ENCODE peak calls at places on chromosome X, in five cellular contexts. One of them, this sample, is unnamed.

GRCh38 chrX:72306085-72306801 is 529 bp upstream of the CITED1 start:
- DNase-seq in GM04504: no peak
- DNase-seq in adrenal gland: no peak
- DNase-seq in activated T-helper 9 cell treated with anti-CD3 and anti-CD28 coated beads, Interleukin-2, amount 50 U/mL, for 16 hours: no peak
- DNase-seq in CD8-positive, alpha-beta memory T cell: no peak
- DNase-seq in this sample: no peak

GRCh38 chrX:119502727-119503483 is 34.7 kb downstream of the SLC25A5 start:
- DNase-seq in GM04504: no peak
- DNase-seq in adrenal gland: no peak
- DNase-seq in activated T-helper 9 cell treated with anti-CD3 and anti-CD28 coated beads, Interleukin-2, amount 50 U/mL, for 16 hours: no peak
- DNase-seq in CD8-positive, alpha-beta memory T cell: peak
- DNase-seq in this sample: no peak

GRCh38 chrX:24231169-24231568 is 81.6 kb downstream of the ZFX start:
- DNase-seq in GM04504: peak
- DNase-seq in adrenal gland: peak
- DNase-seq in activated T-helper 9 cell treated with anti-CD3 and anti-CD28 coated beads, Interleukin-2, amount 50 U/mL, for 16 hours: no peak
- DNase-seq in CD8-positive, alpha-beta memory T cell: no peak
- DNase-seq in this sample: no peak

GRCh38 chrX:13346646-13347045 is 26.8 kb upstream of the ATXN3L start:
- DNase-seq in GM04504: no peak
- DNase-seq in adrenal gland: no peak
- DNase-seq in activated T-helper 9 cell treated with anti-CD3 and anti-CD28 coated beads, Interleukin-2, amount 50 U/mL, for 16 hours: no peak
- DNase-seq in CD8-positive, alpha-beta memory T cell: no peak
- DNase-seq in this sample: no peak

GRCh38 chrX:45592067-45592466 is 391.4 kb upstream of the DIPK2B start:
- DNase-seq in GM04504: no peak
- DNase-seq in adrenal gland: peak
- DNase-seq in activated T-helper 9 cell treated with anti-CD3 and anti-CD28 coated beads, Interleukin-2, amount 50 U/mL, for 16 hours: no peak
- DNase-seq in CD8-positive, alpha-beta memory T cell: no peak
- DNase-seq in this sample: no peak

GRCh38 chrX:47878198-47878597 is 41.5 kb downstream of the ZNF81 start:
- DNase-seq in GM04504: no peak
- DNase-seq in adrenal gland: no peak
- DNase-seq in activated T-helper 9 cell treated with anti-CD3 and anti-CD28 coated beads, Interleukin-2, amount 50 U/mL, for 16 hours: no peak
- DNase-seq in CD8-positive, alpha-beta memory T cell: no peak
- DNase-seq in this sample: no peak

GRCh38 chrX:129876734-129877395 is 29.1 kb upstream of the UTP14A start:
- DNase-seq in GM04504: peak
- DNase-seq in adrenal gland: no peak
- DNase-seq in activated T-helper 9 cell treated with anti-CD3 and anti-CD28 coated beads, Interleukin-2, amount 50 U/mL, for 16 hours: no peak
- DNase-seq in CD8-positive, alpha-beta memory T cell: no peak
- DNase-seq in this sample: no peak

GRCh38 chrX:7690842-7691241 is 152.1 kb upstream of the VCX start:
- DNase-seq in GM04504: no peak
- DNase-seq in adrenal gland: no peak
- DNase-seq in activated T-helper 9 cell treated with anti-CD3 and anti-CD28 coated beads, Interleukin-2, amount 50 U/mL, for 16 hours: no peak
- DNase-seq in CD8-positive, alpha-beta memory T cell: no peak
- DNase-seq in this sample: no peak

GRCh38 chrX:154967603-154968002 is 54.9 kb downstream of the F8 start:
- DNase-seq in GM04504: no peak
- DNase-seq in adrenal gland: no peak
- DNase-seq in activated T-helper 9 cell treated with anti-CD3 and anti-CD28 coated beads, Interleukin-2, amount 50 U/mL, for 16 hours: no peak
- DNase-seq in CD8-positive, alpha-beta memory T cell: no peak
- DNase-seq in this sample: no peak

GRCh38 chrX:122475306-122475705 is 708.8 kb upstream of the GRIA3 start:
- DNase-seq in GM04504: no peak
- DNase-seq in adrenal gland: no peak
- DNase-seq in activated T-helper 9 cell treated with anti-CD3 and anti-CD28 coated beads, Interleukin-2, amount 50 U/mL, for 16 hours: no peak
- DNase-seq in CD8-positive, alpha-beta memory T cell: no peak
- DNase-seq in this sample: no peak

GRCh38 chrX:53279296-53280237 is 1.8 kb downstream of the IQSEC2 start:
- DNase-seq in GM04504: no peak
- DNase-seq in adrenal gland: no peak
- DNase-seq in activated T-helper 9 cell treated with anti-CD3 and anti-CD28 coated beads, Interleukin-2, amount 50 U/mL, for 16 hours: no peak
- DNase-seq in CD8-positive, alpha-beta memory T cell: no peak
- DNase-seq in this sample: no peak

This sample was measured in stimulated activated effector memory CD8-positive, alpha-beta T cell treated with anti-CD3 and anti-CD28 coated beads, Interleukin-12 subunit alpha, Interleukin-12 subunit beta, amount 100 ng/mL, for 72 hours.